ENCODE peak calls at places on chromosomes 16 and 17, in six cellular contexts. A is sigmoid colon, G is ascending aorta, X is heart left ventricle, P is mesendoderm, J is small intestine. L is an unnamed sample. For H3K36me3, the result is how much of the 10 kb centered on the place peaks cover.

GRCh38 chr16:66936462-66936861 is 1.1 kb downstream of the CES2 start:
- DNase-seq in A (no peak), G (no peak), X (no peak), P (no peak), J (peak), L (peak)

GRCh38 chr17:59436900-59437299 is 105.4 kb downstream of the YPEL2 start:
- DNase-seq in A (no peak), G (no peak), X (peak), P (no peak), J (no peak), L (no peak)

GRCh38 chr17:63995626-63996025 is 2.5 kb upstream of the PRR29 start:
- DNase-seq in A (peak), G (no peak), X (no peak), P (no peak), J (no peak), L (peak)

GRCh38 chr17:52606590-52606989 is 448.1 kb upstream of the CA10 start:
- DNase-seq in A (no peak), G (no peak), X (no peak), P (no peak), J (no peak), L (no peak)

GRCh38 chr17:7834554-7834890 is 505 bp downstream of the KDM6B start:
- DNase-seq in A (peak), G (peak), X (peak), P (no peak), J (peak), L (peak)

GRCh38 chr17:12637015-12637414 is 28.7 kb upstream of the MYOCD start:
- DNase-seq in A (no peak), G (peak), X (no peak), P (peak), J (no peak), L (no peak)

GRCh38 chr16:84143784-84144199 is 1.2 kb downstream of the HSDL1 start:
- DNase-seq in A (no peak), G (no peak), X (no peak), P (peak), J (peak), L (peak)

GRCh38 chr16:22027633-22028032 is 19.7 kb downstream of the MOSMO start:
- DNase-seq in A (no peak), G (no peak), X (no peak), P (no peak), J (no peak), L (no peak)

GRCh38 chr16:89142474-89143197 is 28.9 kb upstream of the CDH15 start:
- DNase-seq in A (no peak), G (no peak), X (no peak), P (no peak), J (peak), L (no peak)

GRCh38 chr17:42163113-42163512 is 8.3 kb upstream of the RAB5C start:
- DNase-seq in A (no peak), G (no peak), X (no peak), P (peak), J (no peak), L (peak)

GRCh38 chr17:13537871-13538643 is 63.7 kb downstream of the HS3ST3A1 start:
- DNase-seq in A (no peak), G (no peak), X (no peak), P (no peak), J (no peak), L (no peak)

GRCh38 chr17:65163990-65164495 is 26.9 kb downstream of the RGS9 start:
- DNase-seq in A (no peak), G (no peak), X (no peak), P (peak), J (peak), L (no peak)

GRCh38 chr17:72978593-72979218 is 113.8 kb downstream of the SLC39A11 start:
- DNase-seq in A (no peak), G (no peak), X (no peak), P (no peak), J (no peak), L (no peak)

GRCh38 chr16:57514891-57515600 is 21.3 kb downstream of the CCDC102A start:
- DNase-seq in A (peak), G (no peak), X (peak), P (peak), J (no peak), L (peak)

GRCh38 chr16:1026784-1027415 is 45.3 kb downstream of the SOX8 start:
- DNase-seq in A (no peak), G (no peak), X (no peak), P (no peak), J (no peak), L (no peak)

GRCh38 chr17:76515291-76515949 is 14.2 kb upstream of the RHBDF2 start:
- DNase-seq in A (peak), G (peak), X (no peak), P (no peak), J (peak), L (no peak)

GRCh38 chr16:901149-901548 is 69.6 kb downstream of the LMF1 start:
- DNase-seq in A (no peak), G (no peak), X (no peak), P (no peak), J (no peak), L (peak)

GRCh38 chr17:41580651-41581365 is 5.9 kb downstream of the KRT14 start:
- DNase-seq in A (no peak), G (no peak), X (no peak), P (no peak), J (peak), L (no peak)

GRCh38 chr17:58332720-58333395 is 4.3 kb upstream of the TSPOAP1 start:
- DNase-seq in A (no peak), G (no peak), X (no peak), P (no peak), J (no peak), L (peak)

GRCh38 chr17:46943218-46943510 is 20.2 kb downstream of the GOSR2 start:
- DNase-seq in A (no peak), G (no peak), X (no peak), P (no peak), J (no peak), L (no peak)

GRCh38 chr16:14629919-14630619 is at the start of gene PARN:
- DNase-seq in A (peak), G (peak), X (peak), P (peak), J (peak), L (peak)

GRCh38 chr16:79329163-79329521 is 271.4 kb downstream of the MAF start:
- DNase-seq in A (no peak), G (no peak), X (no peak), P (no peak), J (no peak), L (no peak)

GRCh38 chr17:68458260-68459029 is 1.1 kb upstream of the WIPI1 start:
- DNase-seq in A (no peak), G (no peak), X (no peak), P (no peak), J (no peak), L (no peak)

GRCh38 chr17:78146471-78146869 is 285 bp downstream of the C17orf99 start:
- DNase-seq in A (no peak), G (no peak), X (no peak), P (no peak), J (no peak), L (no peak)

GRCh38 chr17:79029327-79030009 is 5.5 kb downstream of the C1QTNF1 start:
- DNase-seq in A (peak), G (peak), X (no peak), P (no peak), J (no peak), L (peak)

GRCh38 chr16:50751528-50751927 is 9.6 kb downstream of the CYLD start:
- DNase-seq in A (no peak), G (no peak), X (no peak), P (no peak), J (no peak), L (no peak)

GRCh38 chr17:38693700-38694329 is 11.3 kb upstream of the MLLT6 start:
- DNase-seq in A (peak), G (peak), X (peak), P (no peak), J (peak), L (no peak)

GRCh38 chr17:8109669-8110455 is 8.5 kb downstream of the ALOXE3 start:
- DNase-seq in A (no peak), G (peak), X (peak), P (peak), J (peak), L (peak)

GRCh38 chr17:79022507-79022991 is 1.4 kb upstream of the C1QTNF1 start:
- DNase-seq in A (peak), G (peak), X (peak), P (no peak), J (peak), L (peak)

GRCh38 chr17:57461082-57461481 is 204.8 kb downstream of the MSI2 start:
- DNase-seq in A (no peak), G (no peak), X (no peak), P (no peak), J (no peak), L (no peak)

GRCh38 chr16:82782715-82783251 is 156.0 kb downstream of the CDH13 start:
- DNase-seq in A (no peak), G (no peak), X (peak), P (peak), J (peak), L (peak)

GRCh38 chr17:57869599-57870282 is 19.9 kb upstream of the MRPS23 start:
- DNase-seq in A (no peak), G (no peak), X (no peak), P (no peak), J (no peak), L (peak)

GRCh38 chr16:72903176-72903575 is 144.8 kb downstream of the ZFHX3 start:
- DNase-seq in A (no peak), G (no peak), X (no peak), P (no peak), J (no peak), L (no peak)

GRCh38 chr17:81517339-81518112 is 4.9 kb upstream of the ACTG1 start:
- DNase-seq in A (no peak), G (no peak), X (no peak), P (peak), J (no peak), L (peak)

GRCh38 chr17:81520021-81520894 is 7.7 kb upstream of the ACTG1 start:
- DNase-seq in A (no peak), G (no peak), X (no peak), P (no peak), J (no peak), L (no peak)

GRCh38 chr17:81518113-81518784 is 5.7 kb upstream of the ACTG1 start:
- DNase-seq in A (no peak), G (no peak), X (no peak), P (peak), J (no peak), L (peak)

GRCh38 chr17:81519284-81520020 is 6.9 kb upstream of the ACTG1 start:
- DNase-seq in A (no peak), G (peak), X (no peak), P (peak), J (peak), L (peak)

GRCh38 chr17:81518785-81519283 is 6.2 kb upstream of the ACTG1 start:
- DNase-seq in A (no peak), G (no peak), X (no peak), P (peak), J (peak), L (peak)
- H3K36me3 ChIP-seq in A (under half), G (under half), X (under half), P (under half), J (under half), L (under half)

GRCh38 chr17:743139-743538 is 8.9 kb downstream of the GEMIN4 start:
- DNase-seq in A (no peak), G (no peak), X (no peak), P (no peak), J (no peak), L (no peak)

GRCh38 chr17:746783-747629 is 5.1 kb downstream of the GEMIN4 start:
- DNase-seq in A (no peak), G (no peak), X (no peak), P (no peak), J (no peak), L (no peak)

GRCh38 chr17:746181-746580 is 5.9 kb downstream of the GEMIN4 start:
- DNase-seq in A (no peak), G (no peak), X (no peak), P (no peak), J (peak), L (no peak)

GRCh38 chr17:745406-745805 is 6.7 kb downstream of the GEMIN4 start:
- DNase-seq in A (no peak), G (no peak), X (no peak), P (no peak), J (no peak), L (no peak)

DNA sequence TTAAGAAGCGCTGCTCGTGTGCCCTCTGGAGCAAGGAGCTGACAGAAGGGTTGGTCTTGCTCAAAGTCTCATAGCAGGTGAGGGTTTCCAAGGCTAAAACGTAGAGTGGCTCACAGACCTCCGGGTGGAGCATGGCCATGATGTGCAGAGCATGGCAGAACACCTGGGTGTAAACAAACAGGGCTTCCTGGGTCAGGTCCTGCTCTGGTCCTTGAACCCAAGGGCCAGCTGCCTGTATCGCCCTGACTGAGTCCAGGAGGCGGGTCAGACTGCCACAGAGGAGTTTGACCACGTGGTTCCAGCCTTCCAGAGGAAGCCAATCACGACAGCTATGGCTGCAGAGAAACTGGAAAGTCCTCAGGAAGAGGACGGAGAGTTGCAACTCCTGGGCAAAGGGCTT is 7.1 kb downstream of the GEMIN4 start:
- DNase-seq in A (no peak), G (no peak), X (no peak), P (no peak), J (no peak), L (no peak)
- H3K36me3 ChIP-seq in A (under half), G (half or more), X (half or more), P (under half), J (under half), L (under half)

DNA sequence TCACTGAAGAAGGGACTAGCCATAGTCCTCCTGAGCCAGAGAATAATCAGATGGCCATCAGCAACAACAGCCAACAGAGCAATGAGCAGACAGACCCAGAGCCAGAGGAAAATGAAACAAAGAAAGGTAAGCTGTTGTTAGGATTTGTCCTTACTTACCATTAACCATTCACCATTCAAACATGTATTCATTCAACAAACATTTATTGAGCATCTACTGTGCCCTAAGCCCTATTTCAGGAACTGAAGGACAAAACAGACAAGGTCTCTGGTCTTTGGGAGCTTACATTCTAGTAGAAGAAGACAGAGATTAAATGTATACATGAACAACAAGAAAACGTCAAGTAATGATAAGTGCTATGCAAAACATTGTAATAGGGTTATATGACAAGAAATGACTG is 19.3 kb downstream of the OGFOD1 start:
- DNase-seq in A (no peak), G (no peak), X (no peak), P (no peak), J (no peak), L (no peak)
- H3K36me3 ChIP-seq in A (under half), G (half or more), X (half or more), P (under half), J (under half), L (under half)

GRCh38 chr16:59058261-59058660 is 324.1 kb upstream of the GOT2 start:
- DNase-seq in A (no peak), G (no peak), X (no peak), P (peak), J (no peak), L (no peak)

GRCh38 chr16:59060212-59060611 is 326.1 kb upstream of the GOT2 start:
- DNase-seq in A (no peak), G (no peak), X (no peak), P (no peak), J (no peak), L (no peak)
- H3K36me3 ChIP-seq in A (under half), G (under half), X (under half), P (under half), J (under half), L (under half)

GRCh38 chr17:30482555-30482954 is 5.3 kb downstream of the GOSR1 start:
- DNase-seq in A (no peak), G (no peak), X (no peak), P (no peak), J (no peak), L (no peak)
- H3K36me3 ChIP-seq in A (under half), G (half or more), X (half or more), P (under half), J (under half), L (under half)

GRCh38 chr17:80339731-80340456 is 75.1 kb upstream of the ENDOV start:
- DNase-seq in A (peak), G (no peak), X (no peak), P (no peak), J (no peak), L (no peak)
- H3K36me3 ChIP-seq in A (half or more), G (half or more), X (half or more), P (under half), J (under half), L (under half)